ENCODE peak calls at places on chromosomes 1 and 21, in four cellular contexts. One of them, this sample, is unnamed.

GRCh38 chr1:23751050-23751814 is 8.0 kb downstream of the ELOA start:
- DNase-seq in mammary epithelial cell: peak; percentile 54
- DNase-seq in K562: peak; percentile 63
- DNase-seq in GM23248: peak; percentile 81
- DNase-seq in this sample: peak; percentile 26

GRCh38 chr21:34603002-34603709 is 11.8 kb downstream of the RCAN1 start:
- DNase-seq in mammary epithelial cell: peak; percentile 57
- DNase-seq in K562: peak; percentile 60
- DNase-seq in GM23248: peak; percentile 84
- DNase-seq in this sample: peak; percentile 60

GRCh38 chr1:67713071-67713806 is 28.2 kb downstream of the GADD45A start:
- DNase-seq in K562: no peak
- DNase-seq in GM23248: peak; percentile 96
- DNase-seq in mammary epithelial cell: peak; percentile 85
- DNase-seq in this sample: peak; percentile 89

GRCh38 chr1:162772571-162773154 is 17.8 kb upstream of the HSD17B7 start:
- DNase-seq in mammary epithelial cell: peak; percentile 28
- DNase-seq in GM23248: peak; percentile 87
- DNase-seq in K562: no peak
- DNase-seq in this sample: peak; percentile 60

GRCh38 chr1:39788758-39789570 is at the start of gene BMP8B:
- DNase-seq in mammary epithelial cell: peak; percentile 21
- DNase-seq in K562: peak; percentile 99
- DNase-seq in GM23248: peak; percentile 44
- DNase-seq in this sample: no peak

GRCh38 chr1:34709547-34709946 is 45.3 kb upstream of the GJB5 start:
- DNase-seq in mammary epithelial cell: no peak
- DNase-seq in GM23248: peak; percentile 32
- DNase-seq in K562: no peak
- DNase-seq in this sample: no peak

GRCh38 chr1:23249785-23250184 is 32.5 kb upstream of the HTR1D start:
- DNase-seq in mammary epithelial cell: no peak
- DNase-seq in GM23248: no peak
- DNase-seq in K562: no peak
- DNase-seq in this sample: peak; percentile 81

GRCh38 chr1:25568090-25568833 is 24.9 kb downstream of the LDLRAP1 start:
- DNase-seq in GM23248: peak; percentile 98
- DNase-seq in mammary epithelial cell: peak; percentile 97
- DNase-seq in K562: no peak
- DNase-seq in this sample: peak; percentile 71

GRCh38 chr1:65958561-65959350 is 166.1 kb downstream of the PDE4B start:
- DNase-seq in mammary epithelial cell: peak; percentile 31
- DNase-seq in K562: peak; percentile 47
- DNase-seq in GM23248: peak; percentile 68
- DNase-seq in this sample: peak; percentile 72

GRCh38 chr1:214518387-214518786 is 33.0 kb downstream of the PTPN14 start:
- DNase-seq in GM23248: peak; percentile 62
- DNase-seq in K562: no peak
- DNase-seq in mammary epithelial cell: no peak
- DNase-seq in this sample: peak; percentile 69

GRCh38 chr1:230248876-230249275 is 177.3 kb downstream of the PGBD5 start:
- DNase-seq in mammary epithelial cell: no peak
- DNase-seq in K562: no peak
- DNase-seq in GM23248: peak; percentile 58
- DNase-seq in this sample: no peak

GRCh38 chr1:206834711-206835110 is 30.7 kb upstream of the IL20 start:
- DNase-seq in mammary epithelial cell: no peak
- DNase-seq in GM23248: peak; percentile 51
- DNase-seq in K562: no peak
- DNase-seq in this sample: no peak

GRCh38 chr1:179728266-179728665 is 14.8 kb upstream of the FAM163A start:
- DNase-seq in mammary epithelial cell: no peak
- DNase-seq in K562: no peak
- DNase-seq in GM23248: peak; percentile 11
- DNase-seq in this sample: no peak

GRCh38 chr1:1033731-1034437 is 14.0 kb downstream of the AGRN start:
- DNase-seq in K562: no peak
- DNase-seq in GM23248: no peak
- DNase-seq in mammary epithelial cell: no peak
- DNase-seq in this sample: no peak

GRCh38 chr1:112735752-112736151 is 20.6 kb upstream of the PPM1J start:
- DNase-seq in mammary epithelial cell: peak; percentile 97
- DNase-seq in GM23248: peak; percentile 94
- DNase-seq in K562: no peak
- DNase-seq in this sample: peak; percentile 41

GRCh38 chr1:19450811-19451564 is 34.4 kb downstream of the CAPZB start:
- DNase-seq in mammary epithelial cell: peak; percentile 90
- DNase-seq in K562: no peak
- DNase-seq in GM23248: peak; percentile 97
- DNase-seq in this sample: peak; percentile 97

GRCh38 chr1:19453843-19454242 is 31.5 kb downstream of the CAPZB start:
- DNase-seq in GM23248: peak; percentile 47
- DNase-seq in mammary epithelial cell: no peak
- DNase-seq in K562: no peak
- DNase-seq in this sample: no peak

GRCh38 chr1:19449454-19450228 is 35.7 kb downstream of the CAPZB start:
- DNase-seq in mammary epithelial cell: no peak
- DNase-seq in K562: no peak
- DNase-seq in GM23248: no peak
- DNase-seq in this sample: no peak

GRCh38 chr1:19454265-19455198 is 30.8 kb downstream of the CAPZB start:
- DNase-seq in K562: no peak
- DNase-seq in mammary epithelial cell: no peak
- DNase-seq in GM23248: peak; percentile 72
- DNase-seq in this sample: no peak

GRCh38 chr1:19452221-19452663 is 33.1 kb downstream of the CAPZB start:
- DNase-seq in GM23248: peak; percentile 97
- DNase-seq in mammary epithelial cell: no peak
- DNase-seq in K562: no peak
- DNase-seq in this sample: peak; percentile 87
- H3K79me2 ChIP-seq in GM23248: peaks cover 73% of the 10 kb centered on the region
- H3K79me2 ChIP-seq in mammary epithelial cell: peaks cover 92% of the 10 kb centered on the region
- H3K79me2 ChIP-seq in K562: peaks cover 75% of the 10 kb centered on the region
- H3K79me2 ChIP-seq in this sample: peaks cover 69% of the 10 kb centered on the region

GRCh38 chr21:40143822-40144525 is 276.7 kb downstream of the PCP4 start:
- DNase-seq in mammary epithelial cell: peak; percentile 24
- DNase-seq in K562: peak; percentile 56
- DNase-seq in GM23248: peak; percentile 61
- DNase-seq in this sample: peak; percentile 37

GRCh38 chr21:40146201-40146890 is 279.1 kb downstream of the PCP4 start:
- DNase-seq in mammary epithelial cell: peak; percentile 59
- DNase-seq in GM23248: no peak
- DNase-seq in K562: no peak
- DNase-seq in this sample: no peak

GRCh38 chr21:40139636-40140035 is 272.4 kb downstream of the PCP4 start:
- DNase-seq in K562: no peak
- DNase-seq in mammary epithelial cell: no peak
- DNase-seq in GM23248: no peak
- DNase-seq in this sample: no peak

GRCh38 chr21:40140675-40141074 is 273.4 kb downstream of the PCP4 start:
- DNase-seq in GM23248: no peak
- DNase-seq in mammary epithelial cell: no peak
- DNase-seq in K562: no peak
- DNase-seq in this sample: no peak

DNA sequence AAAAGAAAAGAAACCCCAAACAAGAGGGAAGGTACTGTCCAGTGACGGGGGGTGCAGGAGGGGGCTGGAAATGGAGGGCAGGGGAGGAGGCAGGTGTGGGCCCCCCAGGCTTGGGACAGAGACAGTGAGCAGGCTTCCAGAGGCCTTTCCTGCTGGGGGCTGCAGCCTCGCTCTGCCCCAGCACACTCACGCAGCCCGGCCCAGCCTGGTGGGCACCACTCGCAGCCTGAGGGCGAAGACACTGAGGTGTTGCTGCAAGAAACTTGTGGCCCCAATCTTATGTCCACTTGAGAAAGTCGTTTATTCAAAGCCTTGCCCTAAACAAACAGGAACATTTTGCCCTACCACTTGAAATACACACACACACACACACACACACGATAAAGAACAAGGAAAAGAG is 274.4 kb downstream of the PCP4 start:
- DNase-seq in GM23248: no peak
- DNase-seq in mammary epithelial cell: no peak
- DNase-seq in K562: no peak
- DNase-seq in this sample: no peak
- H3K79me2 ChIP-seq in GM23248: no peaks in the 10 kb centered on the region
- H3K79me2 ChIP-seq in mammary epithelial cell: no peaks in the 10 kb centered on the region
- H3K79me2 ChIP-seq in K562: no peaks in the 10 kb centered on the region
- H3K79me2 ChIP-seq in this sample: no peaks in the 10 kb centered on the region

GRCh38 chr1:26740958-26741357 is 45.1 kb downstream of the ARID1A start:
- DNase-seq in K562: no peak
- DNase-seq in GM23248: no peak
- DNase-seq in mammary epithelial cell: no peak
- DNase-seq in this sample: no peak
- H3K79me2 ChIP-seq in K562: peaks cover 73% of the 10 kb centered on the region
- H3K79me2 ChIP-seq in GM23248: peaks cover 99% of the 10 kb centered on the region
- H3K79me2 ChIP-seq in mammary epithelial cell: peaks cover 68% of the 10 kb centered on the region
- H3K79me2 ChIP-seq in this sample: peaks cover 28% of the 10 kb centered on the region

GRCh38 chr1:57206038-57206437 is 217.8 kb downstream of the DAB1 start:
- DNase-seq in mammary epithelial cell: no peak
- DNase-seq in GM23248: peak; percentile 8
- DNase-seq in K562: no peak
- DNase-seq in this sample: peak; percentile 6

GRCh38 chr1:57204091-57204490 is 219.8 kb downstream of the DAB1 start:
- DNase-seq in K562: no peak
- DNase-seq in GM23248: no peak
- DNase-seq in mammary epithelial cell: peak; percentile 1
- DNase-seq in this sample: no peak

GRCh38 chr1:57202254-57202653 is 221.6 kb downstream of the DAB1 start:
- DNase-seq in K562: no peak
- DNase-seq in mammary epithelial cell: no peak
- DNase-seq in GM23248: no peak
- DNase-seq in this sample: no peak

GRCh38 chr1:57208903-57209302 is 215.0 kb downstream of the DAB1 start:
- DNase-seq in GM23248: no peak
- DNase-seq in mammary epithelial cell: no peak
- DNase-seq in K562: no peak
- DNase-seq in this sample: no peak

GRCh38 chr1:57204942-57205787 is 218.7 kb downstream of the DAB1 start:
- DNase-seq in GM23248: peak; percentile 34
- DNase-seq in K562: no peak
- DNase-seq in mammary epithelial cell: no peak
- DNase-seq in this sample: no peak
- H3K79me2 ChIP-seq in GM23248: no peaks in the 10 kb centered on the region
- H3K79me2 ChIP-seq in K562: no peaks in the 10 kb centered on the region
- H3K79me2 ChIP-seq in mammary epithelial cell: no peaks in the 10 kb centered on the region
- H3K79me2 ChIP-seq in this sample: no peaks in the 10 kb centered on the region

DNA sequence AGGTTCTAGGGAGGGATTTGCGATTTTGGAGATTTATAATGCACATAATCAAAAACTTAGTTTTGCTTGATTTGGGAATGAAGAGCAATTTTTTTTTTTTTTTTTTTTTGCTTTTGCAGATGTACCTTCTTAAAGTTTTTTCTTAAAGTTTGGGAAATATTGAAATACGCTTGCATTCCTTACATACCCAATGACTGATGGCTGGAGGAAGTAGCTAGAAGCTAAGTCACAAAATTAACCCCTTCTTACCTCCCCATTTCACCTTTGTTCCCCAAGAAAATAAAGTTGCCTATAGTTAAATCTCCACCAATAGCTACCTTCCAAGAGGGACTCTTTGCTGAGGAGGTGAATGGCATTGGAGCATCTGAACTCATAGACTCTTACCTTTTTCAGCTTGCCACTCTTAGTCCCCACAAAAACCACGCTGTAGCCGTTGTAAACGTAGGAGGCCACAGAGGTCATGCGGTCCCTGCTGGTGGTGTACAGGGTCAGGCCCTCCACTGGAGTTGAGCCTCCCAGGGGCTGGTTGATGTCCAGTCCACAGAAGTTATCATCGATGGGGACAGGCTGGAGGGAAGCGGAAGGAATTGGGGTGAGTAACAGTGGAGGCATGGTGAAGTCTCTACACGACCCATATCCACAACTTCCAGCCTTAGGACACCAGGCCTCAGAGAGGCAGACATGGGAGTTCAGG is 34.1 kb downstream of the PLXNA2 start:
- DNase-seq in GM23248: no peak
- DNase-seq in K562: peak; percentile 28
- DNase-seq in mammary epithelial cell: no peak
- DNase-seq in this sample: no peak
- H3K79me2 ChIP-seq in GM23248: peaks cover 35% of the 10 kb centered on the region
- H3K79me2 ChIP-seq in K562: no peaks in the 10 kb centered on the region
- H3K79me2 ChIP-seq in mammary epithelial cell: peaks cover 51% of the 10 kb centered on the region
- H3K79me2 ChIP-seq in this sample: no peaks in the 10 kb centered on the region

GRCh38 chr1:64038119-64038518 is 165.3 kb upstream of the UBE2U start:
- DNase-seq in K562: no peak
- DNase-seq in mammary epithelial cell: no peak
- DNase-seq in GM23248: no peak
- DNase-seq in this sample: peak; percentile 40
- H3K79me2 ChIP-seq in K562: no peaks in the 10 kb centered on the region
- H3K79me2 ChIP-seq in mammary epithelial cell: no peaks in the 10 kb centered on the region
- H3K79me2 ChIP-seq in GM23248: no peaks in the 10 kb centered on the region
- H3K79me2 ChIP-seq in this sample: no peaks in the 10 kb centered on the region

GRCh38 chr1:45864765-45865164 is 61.4 kb downstream of the MAST2 start:
- DNase-seq in K562: no peak
- DNase-seq in GM23248: peak; percentile 26
- DNase-seq in mammary epithelial cell: peak; percentile 17
- DNase-seq in this sample: peak; percentile 29
- H3K79me2 ChIP-seq in K562: peaks cover 43% of the 10 kb centered on the region
- H3K79me2 ChIP-seq in GM23248: peaks cover 89% of the 10 kb centered on the region
- H3K79me2 ChIP-seq in mammary epithelial cell: peaks cover 44% of the 10 kb centered on the region
- H3K79me2 ChIP-seq in this sample: peaks cover 3% of the 10 kb centered on the region

DNA sequence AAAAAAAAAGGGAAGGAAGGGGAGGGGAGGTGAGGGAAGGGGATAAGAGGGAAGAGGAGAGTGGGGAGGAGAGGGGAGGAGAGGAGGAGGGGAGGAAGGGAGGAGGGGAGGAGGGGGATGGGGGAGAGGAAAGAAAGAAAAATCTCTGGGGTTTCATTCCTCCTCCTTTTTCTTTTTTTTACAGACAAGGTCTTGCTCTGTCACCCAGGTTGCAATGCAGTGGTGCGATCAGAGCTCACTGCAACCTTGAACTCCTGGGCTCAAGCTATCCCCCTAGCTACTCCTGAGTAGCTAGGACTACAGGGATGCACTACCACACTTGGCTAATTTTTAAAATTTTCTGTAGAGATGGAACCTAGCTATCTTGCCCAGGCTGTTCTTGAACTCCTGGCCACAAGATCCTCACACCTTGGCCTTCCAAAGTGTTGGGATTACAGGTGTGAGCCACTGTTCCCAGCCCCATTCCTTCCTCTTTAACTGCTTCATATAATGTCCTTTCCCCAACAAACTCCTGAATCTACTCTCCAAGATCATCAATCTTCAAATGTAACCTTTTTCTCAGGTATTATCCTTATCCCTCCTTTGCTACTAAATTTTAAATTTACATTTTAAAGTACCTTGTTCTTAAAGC is 23.2 kb downstream of the GON4L start:
- DNase-seq in K562: no peak
- DNase-seq in mammary epithelial cell: no peak
- DNase-seq in GM23248: no peak
- DNase-seq in this sample: no peak
- H3K79me2 ChIP-seq in K562: peaks cover 73% of the 10 kb centered on the region
- H3K79me2 ChIP-seq in mammary epithelial cell: peaks cover 24% of the 10 kb centered on the region
- H3K79me2 ChIP-seq in GM23248: peaks cover 93% of the 10 kb centered on the region
- H3K79me2 ChIP-seq in this sample: peaks cover 8% of the 10 kb centered on the region

This sample was measured in fibroblast of lung.